ENCODE peak calls at places on chromosomes 5 and 9, in six cellular contexts. One of them, this sample, is unnamed.
A peak's percentile ranks its signal among the peaks of the same experiment; 100 is the strongest.

GRCh38 chr9:2727966-2728613 is 10.8 kb downstream of the KCNV2 start:
- DNase-seq in activated effector memory CD4-positive, alpha-beta T cell treated with anti-CD3 and anti-CD28 coated beads, Interleukin-2, amount 50 U/mL, for 16 hours: no peak
- DNase-seq in head of caudate nucleus: peak; percentile 12
- DNase-seq in HT1080: peak; percentile 57
- DNase-seq in NCI-H748 treated with DMSO at 0.1 percent for 48 hours: peak; percentile 84
- DNase-seq in mucosa of descending colon: no peak
- DNase-seq in this sample: peak; percentile 45

GRCh38 chr9:92725726-92726125 is 38.9 kb downstream of the BICD2 start:
- DNase-seq in activated effector memory CD4-positive, alpha-beta T cell treated with anti-CD3 and anti-CD28 coated beads, Interleukin-2, amount 50 U/mL, for 16 hours: peak; percentile 44
- DNase-seq in head of caudate nucleus: no peak
- DNase-seq in HT1080: no peak
- DNase-seq in NCI-H748 treated with DMSO at 0.1 percent for 48 hours: no peak
- DNase-seq in mucosa of descending colon: no peak
- DNase-seq in this sample: no peak

GRCh38 chr9:86043999-86044398 is 55.4 kb downstream of the GOLM1 start:
- DNase-seq in activated effector memory CD4-positive, alpha-beta T cell treated with anti-CD3 and anti-CD28 coated beads, Interleukin-2, amount 50 U/mL, for 16 hours: no peak
- DNase-seq in head of caudate nucleus: no peak
- DNase-seq in HT1080: no peak
- DNase-seq in NCI-H748 treated with DMSO at 0.1 percent for 48 hours: no peak
- DNase-seq in mucosa of descending colon: no peak
- DNase-seq in this sample: no peak

GRCh38 chr5:160188151-160188967 is 40.9 kb upstream of the FABP6 start:
- DNase-seq in activated effector memory CD4-positive, alpha-beta T cell treated with anti-CD3 and anti-CD28 coated beads, Interleukin-2, amount 50 U/mL, for 16 hours: no peak
- DNase-seq in head of caudate nucleus: no peak
- DNase-seq in HT1080: no peak
- DNase-seq in NCI-H748 treated with DMSO at 0.1 percent for 48 hours: no peak
- DNase-seq in mucosa of descending colon: peak; percentile 62
- DNase-seq in this sample: peak; percentile 72

GRCh38 chr5:95823738-95824609 is 1.4 kb upstream of the GLRX start:
- DNase-seq in activated effector memory CD4-positive, alpha-beta T cell treated with anti-CD3 and anti-CD28 coated beads, Interleukin-2, amount 50 U/mL, for 16 hours: peak; percentile 81
- DNase-seq in head of caudate nucleus: peak; percentile 39
- DNase-seq in HT1080: peak; percentile 94
- DNase-seq in NCI-H748 treated with DMSO at 0.1 percent for 48 hours: no peak
- DNase-seq in mucosa of descending colon: peak; percentile 77
- DNase-seq in this sample: peak; percentile 74

GRCh38 chr5:39138182-39138487 is 63.9 kb upstream of the RICTOR start:
- DNase-seq in activated effector memory CD4-positive, alpha-beta T cell treated with anti-CD3 and anti-CD28 coated beads, Interleukin-2, amount 50 U/mL, for 16 hours: peak; percentile 66
- DNase-seq in head of caudate nucleus: no peak
- DNase-seq in HT1080: no peak
- DNase-seq in NCI-H748 treated with DMSO at 0.1 percent for 48 hours: no peak
- DNase-seq in mucosa of descending colon: no peak
- DNase-seq in this sample: no peak

GRCh38 chr5:151775025-151775606 is 3.4 kb downstream of the G3BP1 start:
- DNase-seq in activated effector memory CD4-positive, alpha-beta T cell treated with anti-CD3 and anti-CD28 coated beads, Interleukin-2, amount 50 U/mL, for 16 hours: no peak
- DNase-seq in head of caudate nucleus: no peak
- DNase-seq in HT1080: no peak
- DNase-seq in NCI-H748 treated with DMSO at 0.1 percent for 48 hours: no peak
- DNase-seq in mucosa of descending colon: no peak
- DNase-seq in this sample: no peak

GRCh38 chr5:36017622-36018021 is 26.4 kb upstream of the UGT3A1 start:
- DNase-seq in activated effector memory CD4-positive, alpha-beta T cell treated with anti-CD3 and anti-CD28 coated beads, Interleukin-2, amount 50 U/mL, for 16 hours: no peak
- DNase-seq in head of caudate nucleus: no peak
- DNase-seq in HT1080: no peak
- DNase-seq in NCI-H748 treated with DMSO at 0.1 percent for 48 hours: no peak
- DNase-seq in mucosa of descending colon: no peak
- DNase-seq in this sample: no peak

GRCh38 chr5:159456722-159457462 is 126.6 kb upstream of the IL12B start:
- DNase-seq in activated effector memory CD4-positive, alpha-beta T cell treated with anti-CD3 and anti-CD28 coated beads, Interleukin-2, amount 50 U/mL, for 16 hours: peak; percentile 80
- DNase-seq in head of caudate nucleus: no peak
- DNase-seq in HT1080: peak; percentile 83
- DNase-seq in NCI-H748 treated with DMSO at 0.1 percent for 48 hours: no peak
- DNase-seq in mucosa of descending colon: no peak
- DNase-seq in this sample: no peak